ENCODE peak calls at places on chromosomes 4 and X, in ten cellular contexts. One of them, this sample, is unnamed.

GRCh38 chr4:128162434-128162833 is 101.3 kb downstream of the LARP1B start:
- DNase-seq in right atrium auricular region: no peak
- DNase-seq in endodermal cell: no peak
- DNase-seq in PC-3: peak
- DNase-seq in tibial nerve: no peak
- DNase-seq in GM12865: no peak
- DNase-seq in epithelial cell of esophagus: peak
- DNase-seq in lower leg skin: no peak
- DNase-seq in BE2C: no peak
- DNase-seq in AG09319: no peak
- DNase-seq in this sample: no peak

GRCh38 chr4:100948911-100949310 is 398.4 kb downstream of the PPP3CA start:
- DNase-seq in lower leg skin: no peak
- DNase-seq in BE2C: no peak
- DNase-seq in endodermal cell: no peak
- DNase-seq in tibial nerve: no peak
- DNase-seq in right atrium auricular region: no peak
- DNase-seq in GM12865: no peak
- DNase-seq in epithelial cell of esophagus: no peak
- DNase-seq in PC-3: no peak
- DNase-seq in AG09319: no peak
- DNase-seq in this sample: no peak

GRCh38 chr4:113810906-113811305 is 49.4 kb upstream of the CAMK2D start:
- DNase-seq in BE2C: no peak
- DNase-seq in tibial nerve: no peak
- DNase-seq in PC-3: no peak
- DNase-seq in right atrium auricular region: no peak
- DNase-seq in lower leg skin: no peak
- DNase-seq in endodermal cell: no peak
- DNase-seq in GM12865: no peak
- DNase-seq in epithelial cell of esophagus: peak
- DNase-seq in AG09319: no peak
- DNase-seq in this sample: no peak

GRCh38 chr4:125739760-125740159 is 425.0 kb downstream of the FAT4 start:
- DNase-seq in GM12865: no peak
- DNase-seq in AG09319: no peak
- DNase-seq in lower leg skin: no peak
- DNase-seq in tibial nerve: no peak
- DNase-seq in right atrium auricular region: no peak
- DNase-seq in epithelial cell of esophagus: no peak
- DNase-seq in endodermal cell: no peak
- DNase-seq in BE2C: no peak
- DNase-seq in PC-3: no peak
- DNase-seq in this sample: no peak

GRCh38 chr4:110840221-110840654 is 217.4 kb upstream of the PITX2 start:
- DNase-seq in PC-3: peak
- DNase-seq in AG09319: no peak
- DNase-seq in BE2C: no peak
- DNase-seq in tibial nerve: no peak
- DNase-seq in epithelial cell of esophagus: no peak
- DNase-seq in GM12865: no peak
- DNase-seq in lower leg skin: no peak
- DNase-seq in endodermal cell: no peak
- DNase-seq in right atrium auricular region: no peak
- DNase-seq in this sample: no peak

GRCh38 chr4:37216209-37216608 is 28.3 kb upstream of the NWD2 start:
- DNase-seq in epithelial cell of esophagus: no peak
- DNase-seq in lower leg skin: no peak
- DNase-seq in PC-3: no peak
- DNase-seq in endodermal cell: no peak
- DNase-seq in BE2C: no peak
- DNase-seq in right atrium auricular region: no peak
- DNase-seq in tibial nerve: no peak
- DNase-seq in GM12865: no peak
- DNase-seq in AG09319: no peak
- DNase-seq in this sample: no peak

GRCh38 chr4:41146196-41146595 is 68.1 kb downstream of the APBB2 start:
- DNase-seq in epithelial cell of esophagus: no peak
- DNase-seq in tibial nerve: no peak
- DNase-seq in right atrium auricular region: no peak
- DNase-seq in GM12865: no peak
- DNase-seq in BE2C: no peak
- DNase-seq in PC-3: no peak
- DNase-seq in AG09319: no peak
- DNase-seq in lower leg skin: no peak
- DNase-seq in endodermal cell: no peak
- DNase-seq in this sample: no peak

GRCh38 chr4:109078724-109079123 is 223.7 kb downstream of the COL25A1 start:
- DNase-seq in GM12865: no peak
- DNase-seq in lower leg skin: no peak
- DNase-seq in tibial nerve: peak
- DNase-seq in BE2C: no peak
- DNase-seq in right atrium auricular region: no peak
- DNase-seq in AG09319: peak
- DNase-seq in PC-3: no peak
- DNase-seq in endodermal cell: no peak
- DNase-seq in epithelial cell of esophagus: peak
- DNase-seq in this sample: no peak

GRCh38 chr4:107931775-107932321 is 499 bp downstream of the CYP2U1 start:
- DNase-seq in lower leg skin: peak
- DNase-seq in epithelial cell of esophagus: no peak
- DNase-seq in tibial nerve: peak
- DNase-seq in GM12865: peak
- DNase-seq in right atrium auricular region: no peak
- DNase-seq in AG09319: no peak
- DNase-seq in PC-3: no peak
- DNase-seq in BE2C: no peak
- DNase-seq in endodermal cell: no peak
- DNase-seq in this sample: no peak

GRCh38 chrX:65195621-65196020 is 219.4 kb upstream of the ZC4H2 start:
- DNase-seq in epithelial cell of esophagus: no peak
- DNase-seq in GM12865: no peak
- DNase-seq in endodermal cell: no peak
- DNase-seq in PC-3: no peak
- DNase-seq in AG09319: no peak
- DNase-seq in right atrium auricular region: no peak
- DNase-seq in lower leg skin: no peak
- DNase-seq in BE2C: no peak
- DNase-seq in tibial nerve: no peak
- DNase-seq in this sample: no peak

GRCh38 chrX:133434197-133434820 is 19.0 kb upstream of the GPC4 start:
- DNase-seq in BE2C: no peak
- DNase-seq in AG09319: no peak
- DNase-seq in right atrium auricular region: no peak
- DNase-seq in PC-3: no peak
- DNase-seq in epithelial cell of esophagus: no peak
- DNase-seq in endodermal cell: no peak
- DNase-seq in GM12865: no peak
- DNase-seq in tibial nerve: no peak
- DNase-seq in lower leg skin: no peak
- DNase-seq in this sample: no peak

GRCh38 chrX:44748014-44748413 is 95.8 kb upstream of the DUSP21 start:
- DNase-seq in tibial nerve: no peak
- DNase-seq in BE2C: no peak
- DNase-seq in lower leg skin: no peak
- DNase-seq in epithelial cell of esophagus: peak
- DNase-seq in endodermal cell: no peak
- DNase-seq in PC-3: peak
- DNase-seq in AG09319: no peak
- DNase-seq in right atrium auricular region: no peak
- DNase-seq in GM12865: no peak
- DNase-seq in this sample: no peak

GRCh38 chr4:168656946-168657473 is 160.2 kb downstream of the PALLD start:
- DNase-seq in tibial nerve: no peak
- DNase-seq in right atrium auricular region: no peak
- DNase-seq in endodermal cell: no peak
- DNase-seq in AG09319: no peak
- DNase-seq in PC-3: no peak
- DNase-seq in epithelial cell of esophagus: no peak
- DNase-seq in lower leg skin: no peak
- DNase-seq in BE2C: no peak
- DNase-seq in GM12865: no peak
- DNase-seq in this sample: no peak

GRCh38 chr4:153620352-153620751 is 63.7 kb upstream of the TLR2 start:
- DNase-seq in lower leg skin: no peak
- DNase-seq in endodermal cell: no peak
- DNase-seq in right atrium auricular region: no peak
- DNase-seq in PC-3: no peak
- DNase-seq in BE2C: no peak
- DNase-seq in epithelial cell of esophagus: no peak
- DNase-seq in GM12865: no peak
- DNase-seq in AG09319: peak
- DNase-seq in tibial nerve: no peak
- DNase-seq in this sample: no peak

GRCh38 chr4:74054483-74055032 is 16.1 kb upstream of the CXCL3 start:
- DNase-seq in tibial nerve: no peak
- DNase-seq in lower leg skin: no peak
- DNase-seq in BE2C: no peak
- DNase-seq in right atrium auricular region: no peak
- DNase-seq in endodermal cell: no peak
- DNase-seq in PC-3: no peak
- DNase-seq in GM12865: no peak
- DNase-seq in AG09319: no peak
- DNase-seq in epithelial cell of esophagus: no peak
- DNase-seq in this sample: no peak

GRCh38 chrX:96538104-96538725 is 146.4 kb upstream of the DIAPH2 start:
- DNase-seq in endodermal cell: peak
- DNase-seq in PC-3: peak
- DNase-seq in BE2C: peak
- DNase-seq in epithelial cell of esophagus: peak
- DNase-seq in AG09319: no peak
- DNase-seq in GM12865: no peak
- DNase-seq in lower leg skin: no peak
- DNase-seq in tibial nerve: no peak
- DNase-seq in right atrium auricular region: no peak
- DNase-seq in this sample: no peak

GRCh38 chr4:30769093-30769492 is 48.9 kb downstream of the PCDH7 start:
- DNase-seq in right atrium auricular region: no peak
- DNase-seq in GM12865: no peak
- DNase-seq in PC-3: no peak
- DNase-seq in BE2C: peak
- DNase-seq in tibial nerve: no peak
- DNase-seq in endodermal cell: peak
- DNase-seq in AG09319: no peak
- DNase-seq in lower leg skin: no peak
- DNase-seq in epithelial cell of esophagus: no peak
- DNase-seq in this sample: no peak

DNA sequence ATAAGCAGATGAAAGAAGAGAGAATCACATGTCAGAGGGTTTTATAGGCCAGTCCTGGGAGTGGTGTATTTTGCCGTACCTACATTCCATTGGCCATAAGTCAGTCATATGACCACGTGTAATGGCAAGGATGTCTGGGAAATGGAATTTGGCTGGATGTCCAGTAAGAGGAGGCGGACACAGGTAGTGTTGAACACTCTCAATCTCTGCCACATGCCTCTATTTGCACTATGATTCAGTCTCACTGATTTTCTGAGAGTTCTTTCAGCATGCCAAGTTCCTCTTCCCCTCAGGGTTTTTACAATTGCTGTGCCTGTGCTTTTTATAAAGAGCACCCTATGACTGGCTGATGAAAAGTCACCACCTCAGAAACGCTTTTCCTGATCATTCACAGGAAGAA is 164.2 kb upstream of the GPR101 start:
- DNase-seq in epithelial cell of esophagus: peak
- DNase-seq in right atrium auricular region: no peak
- DNase-seq in lower leg skin: no peak
- DNase-seq in tibial nerve: no peak
- DNase-seq in PC-3: peak
- DNase-seq in AG09319: no peak
- DNase-seq in BE2C: no peak
- DNase-seq in endodermal cell: no peak
- DNase-seq in GM12865: no peak
- DNase-seq in this sample: no peak
- TF ChIP-seq CTCF in epithelial cell of esophagus: no peak
- TF ChIP-seq CTCF in right atrium auricular region: no peak
- TF ChIP-seq CTCF in lower leg skin: no peak
- TF ChIP-seq CTCF in tibial nerve: no peak
- TF ChIP-seq CTCF in PC-3: no peak
- TF ChIP-seq CTCF in AG09319: no peak
- TF ChIP-seq CTCF in BE2C: no peak
- TF ChIP-seq CTCF in endodermal cell: no peak
- TF ChIP-seq CTCF in GM12865: no peak
- TF ChIP-seq CTCF in this sample: no peak

GRCh38 chr4:17884511-17884910 is 73.7 kb downstream of the NCAPG start:
- DNase-seq in endodermal cell: no peak
- DNase-seq in lower leg skin: no peak
- DNase-seq in GM12865: no peak
- DNase-seq in AG09319: no peak
- DNase-seq in tibial nerve: no peak
- DNase-seq in PC-3: no peak
- DNase-seq in epithelial cell of esophagus: no peak
- DNase-seq in BE2C: no peak
- DNase-seq in right atrium auricular region: no peak
- DNase-seq in this sample: no peak
- TF ChIP-seq CTCF in endodermal cell: no peak
- TF ChIP-seq CTCF in lower leg skin: no peak
- TF ChIP-seq CTCF in GM12865: no peak
- TF ChIP-seq CTCF in AG09319: no peak
- TF ChIP-seq CTCF in tibial nerve: no peak
- TF ChIP-seq CTCF in PC-3: no peak
- TF ChIP-seq CTCF in epithelial cell of esophagus: no peak
- TF ChIP-seq CTCF in BE2C: no peak
- TF ChIP-seq CTCF in right atrium auricular region: no peak
- TF ChIP-seq CTCF in this sample: no peak

DNA sequence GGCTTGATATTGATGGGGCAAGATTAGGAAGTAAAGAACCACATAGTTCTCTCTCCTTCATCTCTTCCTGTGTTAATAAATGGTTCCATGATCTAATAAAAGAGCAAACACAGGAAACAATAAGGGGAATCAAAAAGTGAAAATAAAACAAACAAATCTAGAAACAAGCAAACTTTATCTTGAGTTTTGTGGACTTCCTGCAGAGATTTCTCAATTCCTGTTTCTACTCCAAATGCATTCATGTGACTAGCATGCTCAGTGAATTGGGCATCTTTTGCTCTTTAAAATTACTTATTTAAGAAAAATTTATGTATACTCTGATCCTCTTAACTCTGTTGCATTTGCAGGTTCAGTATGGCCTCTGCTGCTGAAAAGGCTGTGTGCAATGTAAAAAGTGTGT is 682.0 kb downstream of the KCTD8 start:
- DNase-seq in epithelial cell of esophagus: no peak
- DNase-seq in PC-3: no peak
- DNase-seq in BE2C: no peak
- DNase-seq in GM12865: peak
- DNase-seq in lower leg skin: no peak
- DNase-seq in endodermal cell: no peak
- DNase-seq in tibial nerve: no peak
- DNase-seq in AG09319: no peak
- DNase-seq in right atrium auricular region: no peak
- DNase-seq in this sample: no peak
- TF ChIP-seq CTCF in epithelial cell of esophagus: no peak
- TF ChIP-seq CTCF in PC-3: no peak
- TF ChIP-seq CTCF in BE2C: no peak
- TF ChIP-seq CTCF in GM12865: no peak
- TF ChIP-seq CTCF in lower leg skin: no peak
- TF ChIP-seq CTCF in endodermal cell: no peak
- TF ChIP-seq CTCF in tibial nerve: no peak
- TF ChIP-seq CTCF in AG09319: no peak
- TF ChIP-seq CTCF in right atrium auricular region: no peak
- TF ChIP-seq CTCF in this sample: no peak

GRCh38 chrX:78555401-78555980 is 103.6 kb downstream of the RTL3 start:
- DNase-seq in lower leg skin: no peak
- DNase-seq in GM12865: peak
- DNase-seq in endodermal cell: no peak
- DNase-seq in PC-3: peak
- DNase-seq in BE2C: no peak
- DNase-seq in epithelial cell of esophagus: no peak
- DNase-seq in tibial nerve: no peak
- DNase-seq in right atrium auricular region: no peak
- DNase-seq in AG09319: no peak
- DNase-seq in this sample: no peak
- TF ChIP-seq CTCF in lower leg skin: no peak
- TF ChIP-seq CTCF in GM12865: peak
- TF ChIP-seq CTCF in endodermal cell: peak
- TF ChIP-seq CTCF in PC-3: peak
- TF ChIP-seq CTCF in BE2C: no peak
- TF ChIP-seq CTCF in epithelial cell of esophagus: peak
- TF ChIP-seq CTCF in tibial nerve: peak
- TF ChIP-seq CTCF in right atrium auricular region: no peak
- TF ChIP-seq CTCF in AG09319: peak
- TF ChIP-seq CTCF in this sample: peak

This sample was measured in CD14-positive monocyte.